ENCODE peak calls at places on chromosomes 3 and 15, in nine cellular contexts. One of them, this sample, is unnamed.

GRCh38 chr3:125644036-125645025 is 49.0 kb upstream of the OSBPL11 start:
- DNase-seq in endothelial cell: no peak
- DNase-seq in HTR-8/SVneo: no peak
- DNase-seq in SHP77: no peak
- DNase-seq in activated naive CD4-positive, alpha-beta T cell treated with anti-CD3 and anti-CD28 coated beads for 36 hours: no peak
- DNase-seq in AG08396: no peak
- DNase-seq in CD4-positive, alpha-beta memory T cell: no peak
- DNase-seq in COR-L47: no peak
- DNase-seq in NCI-H2171 treated with DMSO at 0.1 percent for 48 hours: no peak
- DNase-seq in this sample: peak

GRCh38 chr3:72663429-72663828 is 184.8 kb downstream of the SHQ1 start:
- DNase-seq in endothelial cell: no peak
- DNase-seq in HTR-8/SVneo: no peak
- DNase-seq in SHP77: peak
- DNase-seq in activated naive CD4-positive, alpha-beta T cell treated with anti-CD3 and anti-CD28 coated beads for 36 hours: no peak
- DNase-seq in AG08396: no peak
- DNase-seq in CD4-positive, alpha-beta memory T cell: no peak
- DNase-seq in COR-L47: peak
- DNase-seq in NCI-H2171 treated with DMSO at 0.1 percent for 48 hours: peak
- DNase-seq in this sample: no peak

GRCh38 chr3:121152573-121152972 is 244.6 kb downstream of the STXBP5L start:
- DNase-seq in endothelial cell: no peak
- DNase-seq in HTR-8/SVneo: no peak
- DNase-seq in SHP77: peak
- DNase-seq in activated naive CD4-positive, alpha-beta T cell treated with anti-CD3 and anti-CD28 coated beads for 36 hours: no peak
- DNase-seq in AG08396: no peak
- DNase-seq in CD4-positive, alpha-beta memory T cell: no peak
- DNase-seq in COR-L47: peak
- DNase-seq in NCI-H2171 treated with DMSO at 0.1 percent for 48 hours: peak
- DNase-seq in this sample: peak

GRCh38 chr15:81596159-81596865 is 222.3 kb upstream of the TMC3 start:
- DNase-seq in endothelial cell: no peak
- DNase-seq in HTR-8/SVneo: no peak
- DNase-seq in SHP77: no peak
- DNase-seq in activated naive CD4-positive, alpha-beta T cell treated with anti-CD3 and anti-CD28 coated beads for 36 hours: no peak
- DNase-seq in AG08396: no peak
- DNase-seq in CD4-positive, alpha-beta memory T cell: no peak
- DNase-seq in COR-L47: no peak
- DNase-seq in NCI-H2171 treated with DMSO at 0.1 percent for 48 hours: no peak
- DNase-seq in this sample: no peak

GRCh38 chr15:71109130-71109529 is 6.1 kb upstream of the THSD4 start:
- DNase-seq in endothelial cell: no peak
- DNase-seq in HTR-8/SVneo: no peak
- DNase-seq in SHP77: no peak
- DNase-seq in activated naive CD4-positive, alpha-beta T cell treated with anti-CD3 and anti-CD28 coated beads for 36 hours: no peak
- DNase-seq in AG08396: no peak
- DNase-seq in CD4-positive, alpha-beta memory T cell: no peak
- DNase-seq in COR-L47: no peak
- DNase-seq in NCI-H2171 treated with DMSO at 0.1 percent for 48 hours: no peak
- DNase-seq in this sample: no peak

GRCh38 chr3:14206548-14207177 is 28.0 kb downstream of the LSM3 start:
- DNase-seq in endothelial cell: no peak
- DNase-seq in HTR-8/SVneo: no peak
- DNase-seq in SHP77: no peak
- DNase-seq in activated naive CD4-positive, alpha-beta T cell treated with anti-CD3 and anti-CD28 coated beads for 36 hours: no peak
- DNase-seq in AG08396: no peak
- DNase-seq in CD4-positive, alpha-beta memory T cell: no peak
- DNase-seq in COR-L47: no peak
- DNase-seq in NCI-H2171 treated with DMSO at 0.1 percent for 48 hours: no peak
- DNase-seq in this sample: no peak

GRCh38 chr15:66132251-66132816 is 121.2 kb downstream of the MEGF11 start:
- DNase-seq in endothelial cell: no peak
- DNase-seq in HTR-8/SVneo: no peak
- DNase-seq in SHP77: peak
- DNase-seq in activated naive CD4-positive, alpha-beta T cell treated with anti-CD3 and anti-CD28 coated beads for 36 hours: no peak
- DNase-seq in AG08396: no peak
- DNase-seq in CD4-positive, alpha-beta memory T cell: no peak
- DNase-seq in COR-L47: no peak
- DNase-seq in NCI-H2171 treated with DMSO at 0.1 percent for 48 hours: peak
- DNase-seq in this sample: no peak

GRCh38 chr3:159760056-159760455 is 228.6 kb upstream of the IL12A start:
- DNase-seq in endothelial cell: no peak
- DNase-seq in HTR-8/SVneo: no peak
- DNase-seq in SHP77: no peak
- DNase-seq in activated naive CD4-positive, alpha-beta T cell treated with anti-CD3 and anti-CD28 coated beads for 36 hours: no peak
- DNase-seq in AG08396: no peak
- DNase-seq in CD4-positive, alpha-beta memory T cell: no peak
- DNase-seq in COR-L47: no peak
- DNase-seq in NCI-H2171 treated with DMSO at 0.1 percent for 48 hours: peak
- DNase-seq in this sample: no peak

GRCh38 chr15:22232675-22233074 is 152.3 kb downstream of the OR4M2 start:
- DNase-seq in endothelial cell: no peak
- DNase-seq in HTR-8/SVneo: no peak
- DNase-seq in SHP77: no peak
- DNase-seq in activated naive CD4-positive, alpha-beta T cell treated with anti-CD3 and anti-CD28 coated beads for 36 hours: no peak
- DNase-seq in AG08396: no peak
- DNase-seq in CD4-positive, alpha-beta memory T cell: no peak
- DNase-seq in COR-L47: no peak
- DNase-seq in NCI-H2171 treated with DMSO at 0.1 percent for 48 hours: no peak
- DNase-seq in this sample: no peak

GRCh38 chr3:149532463-149533180 is 58.1 kb downstream of the TM4SF4 start:
- DNase-seq in endothelial cell: no peak
- DNase-seq in HTR-8/SVneo: no peak
- DNase-seq in SHP77: peak
- DNase-seq in activated naive CD4-positive, alpha-beta T cell treated with anti-CD3 and anti-CD28 coated beads for 36 hours: no peak
- DNase-seq in AG08396: no peak
- DNase-seq in CD4-positive, alpha-beta memory T cell: no peak
- DNase-seq in COR-L47: no peak
- DNase-seq in NCI-H2171 treated with DMSO at 0.1 percent for 48 hours: no peak
- DNase-seq in this sample: no peak

GRCh38 chr15:57370929-57371328 is 5.4 kb upstream of the CGNL1 start:
- DNase-seq in endothelial cell: no peak
- DNase-seq in HTR-8/SVneo: no peak
- DNase-seq in SHP77: no peak
- DNase-seq in activated naive CD4-positive, alpha-beta T cell treated with anti-CD3 and anti-CD28 coated beads for 36 hours: no peak
- DNase-seq in AG08396: no peak
- DNase-seq in CD4-positive, alpha-beta memory T cell: no peak
- DNase-seq in COR-L47: no peak
- DNase-seq in NCI-H2171 treated with DMSO at 0.1 percent for 48 hours: no peak
- DNase-seq in this sample: peak

GRCh38 chr15:64637412-64637811 is 138.0 kb downstream of the RBPMS2 start:
- DNase-seq in endothelial cell: no peak
- DNase-seq in HTR-8/SVneo: no peak
- DNase-seq in SHP77: no peak
- DNase-seq in activated naive CD4-positive, alpha-beta T cell treated with anti-CD3 and anti-CD28 coated beads for 36 hours: no peak
- DNase-seq in AG08396: no peak
- DNase-seq in CD4-positive, alpha-beta memory T cell: no peak
- DNase-seq in COR-L47: no peak
- DNase-seq in NCI-H2171 treated with DMSO at 0.1 percent for 48 hours: no peak
- DNase-seq in this sample: no peak

GRCh38 chr3:66425032-66425431 is 75.8 kb downstream of the LRIG1 start:
- DNase-seq in endothelial cell: no peak
- DNase-seq in HTR-8/SVneo: no peak
- DNase-seq in SHP77: no peak
- DNase-seq in activated naive CD4-positive, alpha-beta T cell treated with anti-CD3 and anti-CD28 coated beads for 36 hours: no peak
- DNase-seq in AG08396: no peak
- DNase-seq in CD4-positive, alpha-beta memory T cell: no peak
- DNase-seq in COR-L47: no peak
- DNase-seq in NCI-H2171 treated with DMSO at 0.1 percent for 48 hours: no peak
- DNase-seq in this sample: no peak

GRCh38 chr3:132756108-132756650 is 34.0 kb upstream of the NPHP3 start:
- DNase-seq in endothelial cell: no peak
- DNase-seq in HTR-8/SVneo: no peak
- DNase-seq in SHP77: no peak
- DNase-seq in activated naive CD4-positive, alpha-beta T cell treated with anti-CD3 and anti-CD28 coated beads for 36 hours: no peak
- DNase-seq in AG08396: no peak
- DNase-seq in CD4-positive, alpha-beta memory T cell: no peak
- DNase-seq in COR-L47: no peak
- DNase-seq in NCI-H2171 treated with DMSO at 0.1 percent for 48 hours: no peak
- DNase-seq in this sample: no peak

GRCh38 chr3:134659391-134660045 is 8.7 kb upstream of the KY start:
- DNase-seq in endothelial cell: no peak
- DNase-seq in HTR-8/SVneo: no peak
- DNase-seq in SHP77: no peak
- DNase-seq in activated naive CD4-positive, alpha-beta T cell treated with anti-CD3 and anti-CD28 coated beads for 36 hours: no peak
- DNase-seq in AG08396: no peak
- DNase-seq in CD4-positive, alpha-beta memory T cell: no peak
- DNase-seq in COR-L47: no peak
- DNase-seq in NCI-H2171 treated with DMSO at 0.1 percent for 48 hours: no peak
- DNase-seq in this sample: no peak

GRCh38 chr3:134298281-134298680 is 47.6 kb upstream of the RYK start:
- DNase-seq in endothelial cell: no peak
- DNase-seq in HTR-8/SVneo: no peak
- DNase-seq in SHP77: no peak
- DNase-seq in activated naive CD4-positive, alpha-beta T cell treated with anti-CD3 and anti-CD28 coated beads for 36 hours: no peak
- DNase-seq in AG08396: no peak
- DNase-seq in CD4-positive, alpha-beta memory T cell: no peak
- DNase-seq in COR-L47: no peak
- DNase-seq in NCI-H2171 treated with DMSO at 0.1 percent for 48 hours: no peak
- DNase-seq in this sample: no peak

GRCh38 chr3:141538568-141538967 is 51.7 kb downstream of the RASA2 start:
- DNase-seq in endothelial cell: no peak
- DNase-seq in HTR-8/SVneo: no peak
- DNase-seq in SHP77: no peak
- DNase-seq in activated naive CD4-positive, alpha-beta T cell treated with anti-CD3 and anti-CD28 coated beads for 36 hours: no peak
- DNase-seq in AG08396: no peak
- DNase-seq in CD4-positive, alpha-beta memory T cell: no peak
- DNase-seq in COR-L47: no peak
- DNase-seq in NCI-H2171 treated with DMSO at 0.1 percent for 48 hours: no peak
- DNase-seq in this sample: peak